ENCODE peak calls at places on chromosome 1, in eight cellular contexts. Z is OCI-LY7, N is GM06990, I is transverse colon, Q is WERI-Rb-1, B is endothelial cell of umbilical vein, P is lower leg skin, F is neural progenitor cell. A is an unnamed sample.

GRCh38 chr1:150575072-150575489 is 4.3 kb downstream of the MCL1 start:
- DNase-seq in Z (no peak), N (no peak), I (no peak), Q (no peak), B (no peak), P (no peak), F (no peak), A (peak; percentile 25)

GRCh38 chr1:170145061-170145460 is 698 bp upstream of the NTMT2 start:
- DNase-seq in Z (no peak), N (no peak), I (no peak), Q (no peak), B (no peak), P (no peak), F (no peak), A (no peak)

GRCh38 chr1:180586671-180587155 is 27.9 kb downstream of the OVAAL start:
- DNase-seq in Z (no peak), N (no peak), I (no peak), Q (no peak), B (peak; percentile 47), P (no peak), F (no peak), A (no peak)

GRCh38 chr1:200405273-200405672 is 4.6 kb downstream of the ZNF281 start:
- DNase-seq in Z (no peak), N (no peak), I (no peak), Q (no peak), B (no peak), P (no peak), F (no peak), A (no peak)

GRCh38 chr1:26305667-26306289 is 658 bp downstream of the UBXN11 start:
- DNase-seq in Z (no peak), N (no peak), I (no peak), Q (peak; percentile 83), B (peak; percentile 13), P (no peak), F (peak; percentile 34), A (no peak)

GRCh38 chr1:218616681-218617080 is 271.5 kb downstream of the TGFB2 start:
- DNase-seq in Z (no peak), N (no peak), I (no peak), Q (no peak), B (peak; percentile 13), P (no peak), F (no peak), A (no peak)

GRCh38 chr1:162873671-162874666 is 13.0 kb upstream of the CCDC190 start:
- DNase-seq in Z (no peak), N (no peak), I (no peak), Q (no peak), B (peak; percentile 74), P (no peak), F (no peak), A (no peak)

GRCh38 chr1:95716097-95716496 is 482.1 kb downstream of the RWDD3 start:
- DNase-seq in Z (no peak), N (no peak), I (no peak), Q (no peak), B (no peak), P (no peak), F (no peak), A (no peak)

GRCh38 chr1:232620356-232620841 is 9.5 kb downstream of the SIPA1L2 start:
- DNase-seq in Z (peak; percentile 69), N (no peak), I (peak; percentile 66), Q (no peak), B (peak; percentile 88), P (no peak), F (no peak), A (no peak)

GRCh38 chr1:160214481-160215140 is 9.4 kb downstream of the PEA15 start:
- DNase-seq in Z (no peak), N (no peak), I (peak; percentile 59), Q (no peak), B (no peak), P (no peak), F (no peak), A (no peak)

GRCh38 chr1:71350805-71351204 is 270.0 kb upstream of the ZRANB2 start:
- DNase-seq in Z (no peak), N (no peak), I (no peak), Q (no peak), B (no peak), P (no peak), F (no peak), A (no peak)

GRCh38 chr1:184890539-184890973 is 83.8 kb downstream of the NIBAN1 start:
- DNase-seq in Z (no peak), N (no peak), I (no peak), Q (no peak), B (no peak), P (no peak), F (no peak), A (peak; percentile 32)

GRCh38 chr1:15322648-15323350 is 75.8 kb downstream of the FHAD1 start:
- DNase-seq in Z (no peak), N (no peak), I (peak; percentile 63), Q (peak; percentile 53), B (peak; percentile 34), P (no peak), F (no peak), A (no peak)

GRCh38 chr1:47651311-47652089 is 213.7 kb downstream of the FOXD2 start:
- DNase-seq in Z (no peak), N (no peak), I (peak; percentile 59), Q (no peak), B (no peak), P (peak; percentile 76), F (no peak), A (no peak)

GRCh38 chr1:36565576-36566501 is 83.1 kb upstream of the CSF3R start:
- DNase-seq in Z (no peak), N (no peak), I (no peak), Q (peak; percentile 49), B (no peak), P (peak; percentile 61), F (no peak), A (no peak)

GRCh38 chr1:51311826-51312225 is 18.5 kb downstream of the TTC39A start:
- DNase-seq in Z (no peak), N (no peak), I (no peak), Q (no peak), B (no peak), P (no peak), F (no peak), A (no peak)

GRCh38 chr1:30273456-30273855 is 449.9 kb downstream of the MATN1 start:
- DNase-seq in Z (no peak), N (no peak), I (no peak), Q (no peak), B (no peak), P (peak; percentile 70), F (no peak), A (no peak)

GRCh38 chr1:29812397-29813135 is 576.2 kb downstream of the PTPRU start:
- DNase-seq in Z (no peak), N (no peak), I (no peak), Q (no peak), B (no peak), P (peak; percentile 49), F (no peak), A (no peak)

GRCh38 chr1:55170426-55170825 is 44.7 kb downstream of the USP24 start:
- DNase-seq in Z (no peak), N (no peak), I (no peak), Q (no peak), B (no peak), P (no peak), F (no peak), A (no peak)

GRCh38 chr1:116386042-116386441 is 13.0 kb downstream of the ATP1A1 start:
- DNase-seq in Z (no peak), N (no peak), I (no peak), Q (no peak), B (no peak), P (no peak), F (no peak), A (no peak)

DNA sequence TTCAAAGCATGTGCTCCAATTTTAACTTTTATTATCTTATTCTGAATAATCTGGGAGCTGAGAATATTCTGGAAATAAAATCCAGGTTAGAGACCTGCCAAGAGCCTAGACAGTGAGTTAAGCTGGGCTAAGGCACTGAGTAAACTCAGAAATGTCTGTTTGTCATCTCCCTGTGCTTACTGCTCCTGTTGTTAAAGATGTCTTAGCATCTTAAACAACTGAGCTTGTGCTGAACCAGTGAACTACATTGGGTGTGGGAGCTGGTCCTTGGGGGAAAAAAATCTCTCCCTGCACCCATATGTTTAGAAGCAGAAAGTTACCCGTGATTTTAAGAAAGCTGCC is 25.0 kb upstream of the AHCYL1 start:
- DNase-seq in Z (no peak), N (no peak), I (no peak), Q (no peak), B (peak; percentile 9), P (no peak), F (no peak), A (no peak)
- H3K4me3 ChIP-seq in Z (no peak overlapping the region), N (no peak overlapping the region), I (no peak overlapping the region), Q (no peak overlapping the region), B (no peak overlapping the region), P (no peak overlapping the region), F (peak overlapping the region; percentile 31), A (no peak overlapping the region)

DNA sequence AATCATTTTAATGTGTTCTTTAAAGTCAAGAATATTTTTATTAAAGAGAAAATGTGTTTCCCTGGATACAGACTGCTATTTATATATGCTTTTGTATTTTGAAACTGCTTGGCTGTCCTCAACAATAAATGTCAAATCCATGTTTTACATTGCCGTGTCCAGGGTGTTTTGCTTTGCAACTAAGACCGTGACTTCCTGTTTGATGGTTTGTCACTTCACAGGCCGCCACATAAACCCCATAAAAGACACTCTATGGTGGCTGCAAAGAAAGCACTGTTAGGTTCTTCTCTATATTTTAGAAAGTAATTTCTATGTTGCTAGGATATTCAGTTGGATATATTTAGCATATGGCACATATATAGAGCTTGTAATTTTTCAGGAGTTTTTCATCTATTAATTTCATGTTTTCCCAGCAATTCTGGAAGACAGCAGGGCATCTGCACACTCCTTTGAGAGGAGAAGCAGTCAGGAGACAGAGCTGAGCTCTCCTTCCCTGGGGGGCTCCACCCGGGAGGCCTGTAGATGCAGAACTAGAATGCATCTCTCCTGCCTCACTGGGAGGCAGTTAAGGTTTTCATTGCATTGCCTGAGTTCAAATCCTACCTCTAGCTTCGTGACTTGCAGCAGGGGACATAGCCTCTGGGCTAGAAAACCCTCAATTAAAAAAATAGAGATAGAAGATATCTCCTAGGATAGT is 33.1 kb downstream of the PRDM2 start:
- DNase-seq in Z (peak; percentile 67), N (no peak), I (no peak), Q (no peak), B (no peak), P (no peak), F (no peak), A (peak; percentile 71)
- TF ChIP-seq CTCF in Z (no peak), N (no peak), I (no peak), Q (no peak), B (no peak), P (no peak), F (no peak), A (no peak)

DNA sequence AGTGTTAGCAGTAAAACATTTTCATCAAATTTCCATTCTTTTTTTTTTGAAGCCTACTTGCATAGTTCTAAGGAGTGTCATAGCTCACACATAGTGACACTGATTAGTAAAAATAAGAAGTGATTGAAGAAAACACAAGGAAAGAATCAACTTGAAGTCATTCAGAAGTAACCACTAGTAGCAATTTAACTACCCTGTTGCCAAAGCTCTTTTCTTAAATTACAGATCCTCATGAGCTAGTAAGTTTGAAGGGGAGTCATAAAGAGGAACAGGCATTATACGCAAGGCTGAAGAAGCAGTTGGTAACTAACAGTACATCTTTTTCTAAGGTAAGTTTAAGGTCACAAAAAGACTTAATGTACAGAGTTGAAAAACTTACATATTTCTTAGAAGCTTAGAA is 332.2 kb downstream of the CHRM3 start:
- DNase-seq in Z (no peak), N (no peak), I (no peak), Q (no peak), B (no peak), P (no peak), F (no peak), A (no peak)
- H3K4me3 ChIP-seq in Z (no peak overlapping the region), N (no peak overlapping the region), I (no peak overlapping the region), Q (no peak overlapping the region), B (no peak overlapping the region), P (no peak overlapping the region), F (no peak overlapping the region), A (no peak overlapping the region)

GRCh38 chr1:65964123-65964522 is 171.4 kb downstream of the PDE4B start:
- DNase-seq in Z (no peak), N (no peak), I (no peak), Q (no peak), B (no peak), P (no peak), F (no peak), A (no peak)
- TF ChIP-seq CTCF in Z (no peak), N (no peak), I (no peak), Q (no peak), B (no peak), P (no peak), F (no peak), A (no peak)

A was measured in GM12865.